ENCODE peak calls at places on chromosomes 2 and 18, in ten cellular contexts. W, E, I, L, A, M, Q, O, Y and D are unnamed samples.

GRCh38 chr2:98910349-98911125 is 25.5 kb downstream of the CRACDL start:
- DNase-seq in Q (no peak), I (peak), L (peak), E (no peak), O (no peak), W (no peak), A (peak), M (no peak), Y (no peak), D (no peak)

GRCh38 chr18:75057169-75057789 is 151.7 kb downstream of the PTGR3 start:
- DNase-seq in E (no peak), Q (no peak), O (no peak), Y (no peak), M (no peak), L (no peak), A (no peak), W (no peak), I (no peak), D (no peak)

GRCh38 chr2:74695663-74696062 is 41.6 kb downstream of the SEMA4F start:
- DNase-seq in M (no peak), A (no peak), O (no peak), W (no peak), Y (no peak), Q (no peak), E (no peak), I (no peak), L (no peak), D (no peak)

GRCh38 chr2:203574824-203575223 is 39.7 kb upstream of the RAPH1 start:
- DNase-seq in L (no peak), A (no peak), I (no peak), M (no peak), Q (no peak), E (no peak), W (no peak), Y (no peak), O (no peak), D (no peak)

GRCh38 chr2:96863575-96864342 is 5.9 kb upstream of the ANKRD39 start:
- DNase-seq in A (no peak), M (no peak), I (no peak), E (no peak), Y (no peak), W (no peak), Q (no peak), O (no peak), L (no peak), D (peak)

GRCh38 chr18:64519191-64519590 is 370.3 kb upstream of the LINC00305 start:
- DNase-seq in I (no peak), O (no peak), M (no peak), E (no peak), L (no peak), Q (no peak), W (no peak), Y (no peak), A (no peak), D (no peak)

GRCh38 chr2:173214213-173214612 is 138.6 kb downstream of the MAP3K20 start:
- DNase-seq in Q (no peak), L (no peak), Y (no peak), M (no peak), E (no peak), I (no peak), A (no peak), O (no peak), W (no peak), D (no peak)

GRCh38 chr2:8827729-8828128 is 9.7 kb downstream of the KIDINS220 start:
- DNase-seq in I (no peak), W (no peak), O (no peak), L (no peak), E (no peak), Q (no peak), M (no peak), A (no peak), Y (no peak), D (no peak)

GRCh38 chr2:140542627-140543026 is 1588.2 kb downstream of the LRP1B start:
- DNase-seq in A (no peak), M (no peak), I (no peak), W (no peak), E (no peak), L (no peak), Y (no peak), O (no peak), Q (no peak), D (no peak)

GRCh38 chr2:26067980-26068507 is 34.2 kb downstream of the RAB10 start:
- DNase-seq in L (no peak), A (peak), Y (no peak), M (no peak), E (no peak), W (no peak), O (no peak), I (no peak), Q (no peak), D (no peak)

GRCh38 chr2:237435844-237436590 is 22.1 kb upstream of the COL6A3 start:
- DNase-seq in Y (no peak), I (no peak), E (no peak), Q (no peak), L (no peak), M (no peak), A (no peak), O (peak), W (no peak), D (no peak)

GRCh38 chr2:64453710-64454315 is at the start of gene LGALSL:
- DNase-seq in O (peak), I (peak), Y (peak), Q (no peak), W (peak), A (peak), M (peak), L (peak), E (peak), D (peak)

GRCh38 chr2:132374961-132375360 is 41.6 kb upstream of the GPR39 start:
- DNase-seq in M (no peak), I (no peak), Q (no peak), E (no peak), A (no peak), W (no peak), O (peak), L (no peak), Y (no peak), D (no peak)

GRCh38 chr2:165691615-165692014 is 102.4 kb downstream of the GALNT3 start:
- DNase-seq in M (no peak), O (no peak), E (no peak), A (no peak), L (no peak), Q (no peak), Y (no peak), I (no peak), W (peak), D (no peak)

DNA sequence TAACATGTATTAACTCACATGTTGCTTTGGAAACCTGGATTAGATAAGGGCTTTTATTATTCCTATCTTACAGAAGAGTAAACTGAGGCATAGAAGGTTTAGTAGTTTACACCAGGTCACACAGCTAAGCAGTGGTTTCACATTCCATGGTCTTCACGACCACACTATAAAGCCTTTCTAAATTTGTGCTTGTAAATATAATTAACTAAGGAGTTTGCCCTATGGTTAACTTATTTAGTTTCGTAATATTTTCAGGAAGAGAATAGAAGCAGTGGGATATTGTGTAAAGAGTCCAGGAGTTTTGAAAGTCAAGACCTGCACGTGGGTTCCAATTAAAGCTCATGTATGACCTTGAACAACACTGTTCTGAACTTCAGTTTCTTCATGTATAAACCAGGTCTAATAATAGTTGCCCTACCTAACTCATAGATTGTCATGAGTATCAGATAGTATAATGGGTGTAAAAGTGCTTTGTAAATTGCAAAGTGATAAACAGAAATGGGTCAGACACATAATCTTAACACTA is 19.5 kb upstream of the SOS1 start:
- DNase-seq in L (no peak), E (no peak), M (no peak), I (no peak), Y (no peak), O (no peak), A (no peak), W (no peak), Q (no peak), D (no peak)
- H3K27ac ChIP-seq in L (no peak), E (no peak), M (peak), I (no peak), Y (no peak), O (no peak), A (peak), W (peak), Q (no peak), D (no peak)

GRCh38 chr18:26226229-26227050 is at the start of gene TAF4B:
- DNase-seq in Y (peak), O (peak), Q (peak), I (peak), W (peak), M (peak), A (peak), L (peak), E (peak), D (peak)

GRCh38 chr18:26225915-26226228 is 373 bp upstream of the TAF4B start:
- DNase-seq in Q (no peak), M (no peak), A (no peak), L (no peak), Y (no peak), E (no peak), W (no peak), I (no peak), O (no peak), D (no peak)

GRCh38 chr18:26230497-26230896 is 4.3 kb downstream of the TAF4B start:
- DNase-seq in A (no peak), L (no peak), O (no peak), W (no peak), Y (no peak), Q (no peak), I (no peak), M (no peak), E (no peak), D (no peak)

GRCh38 chr18:26227051-26227672 is 917 bp downstream of the TAF4B start:
- DNase-seq in O (no peak), A (no peak), E (no peak), Q (no peak), I (no peak), M (no peak), W (no peak), L (no peak), Y (no peak), D (no peak)

DNA sequence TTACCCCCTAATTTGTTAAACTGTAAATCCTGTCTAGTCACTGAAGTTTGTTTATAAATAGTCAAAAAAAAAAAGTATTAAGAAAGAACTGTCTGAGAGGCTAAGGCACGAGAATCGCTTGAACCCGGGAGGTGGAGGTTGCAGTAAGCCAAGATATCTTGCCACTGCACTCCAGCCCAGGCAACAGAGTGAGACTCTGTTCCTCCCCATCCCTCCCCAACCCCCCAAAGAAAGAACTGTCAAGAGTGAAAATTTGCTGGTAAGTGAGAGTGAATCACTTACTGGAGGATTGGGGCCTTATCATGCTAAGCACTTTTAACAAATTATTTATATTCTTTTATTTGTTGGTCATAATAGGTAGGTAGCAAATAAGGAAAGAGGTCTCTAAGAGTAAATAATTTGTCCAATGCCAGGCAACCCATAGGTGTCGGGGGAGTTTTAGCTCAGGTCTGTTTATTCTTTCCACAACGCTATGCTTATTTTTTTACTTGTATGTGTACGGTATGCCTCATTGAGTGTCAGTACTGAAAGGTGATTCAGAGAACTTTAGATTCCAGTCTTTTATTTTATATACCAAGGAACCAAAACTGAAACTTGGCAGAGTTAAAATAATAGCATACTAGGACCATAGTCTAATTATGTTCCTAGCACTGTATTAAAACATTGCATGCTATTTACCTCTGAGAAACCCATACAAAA is 2.5 kb downstream of the TAF4B start:
- DNase-seq in A (peak), L (no peak), I (no peak), Q (no peak), O (no peak), M (no peak), Y (no peak), W (no peak), E (no peak), D (no peak)
- H3K4me3 ChIP-seq in A (peak), L (no peak), I (no peak), Q (no peak), O (no peak), M (peak), Y (no peak), W (no peak), E (no peak), D (no peak)

DNA sequence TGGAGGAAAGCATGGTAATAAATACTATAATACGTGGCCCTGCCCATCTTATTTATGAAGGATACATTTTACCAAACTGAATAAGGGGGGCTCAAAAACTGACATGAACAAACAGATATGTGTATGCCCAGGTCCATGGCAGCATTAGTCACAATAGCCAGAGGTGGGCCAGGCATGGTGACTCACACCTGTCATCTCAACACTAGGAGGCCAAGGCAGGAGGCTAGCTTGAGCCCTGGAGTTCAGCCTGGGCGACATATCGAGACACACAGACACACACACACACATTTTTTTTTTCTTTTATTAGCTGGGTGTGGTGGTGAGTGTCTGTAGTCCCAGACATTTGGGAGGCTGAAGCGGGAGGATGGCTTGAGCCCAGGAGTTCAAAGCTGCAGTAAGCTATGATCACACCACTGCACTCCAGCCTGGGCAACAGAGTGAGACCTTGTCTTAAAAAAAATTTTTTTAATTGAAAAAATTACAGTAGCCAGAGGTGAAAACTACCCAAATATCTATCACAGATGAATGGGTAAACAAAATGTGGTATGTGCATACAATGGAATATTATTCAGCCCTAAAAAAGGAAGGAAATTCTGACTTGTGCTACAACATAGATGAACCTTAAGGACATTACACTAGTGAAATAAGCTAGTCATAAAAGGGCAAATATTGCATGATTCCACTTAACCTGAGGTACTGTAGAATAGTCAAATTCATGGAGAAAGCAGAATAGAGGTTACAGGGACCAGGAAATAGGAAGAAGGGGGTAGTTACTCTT is 8.0 kb downstream of the ATP8B1 start:
- DNase-seq in E (no peak), Q (no peak), M (peak), I (no peak), A (no peak), L (no peak), Y (no peak), W (no peak), O (no peak), D (no peak)
- H3K27ac ChIP-seq in E (no peak), Q (no peak), M (no peak), I (no peak), A (no peak), L (no peak), Y (no peak), W (no peak), O (no peak), D (no peak)

GRCh38 chr2:156429211-156429610 is 7.0 kb upstream of the GPD2 start:
- DNase-seq in E (no peak), M (no peak), A (no peak), Y (no peak), L (no peak), Q (no peak), I (no peak), W (no peak), O (no peak), D (no peak)

GRCh38 chr2:156427067-156427466 is 9.1 kb upstream of the GPD2 start:
- DNase-seq in M (no peak), O (no peak), W (no peak), A (no peak), L (no peak), Q (no peak), E (no peak), Y (no peak), I (no peak), D (no peak)

GRCh38 chr2:156430978-156431358 is 5.2 kb upstream of the GPD2 start:
- DNase-seq in L (no peak), W (no peak), I (no peak), E (no peak), Q (no peak), A (no peak), M (peak), O (no peak), Y (no peak), D (no peak)

GRCh38 chr2:156434461-156435291 is 1.5 kb upstream of the GPD2 start:
- DNase-seq in E (no peak), O (no peak), Q (no peak), I (no peak), W (no peak), A (peak), L (peak), M (peak), Y (no peak), D (no peak)

GRCh38 chr2:156430236-156430977 is 5.8 kb upstream of the GPD2 start:
- DNase-seq in Q (no peak), Y (no peak), I (no peak), W (no peak), L (no peak), E (no peak), A (no peak), O (no peak), M (no peak), D (no peak)
- H3K4me3 ChIP-seq in Q (no peak), Y (no peak), I (no peak), W (no peak), L (no peak), E (no peak), A (no peak), O (no peak), M (peak), D (no peak)

GRCh38 chr2:197993830-197994229 is 189.4 kb downstream of the PLCL1 start:
- DNase-seq in L (no peak), E (no peak), O (no peak), W (no peak), A (no peak), M (no peak), Y (no peak), I (no peak), Q (no peak), D (no peak)
- H3K27ac ChIP-seq in L (no peak), E (no peak), O (no peak), W (no peak), A (no peak), M (no peak), Y (no peak), I (no peak), Q (no peak), D (no peak)